ENCODE peak calls at places on chromosome 5, in eight cellular contexts. S, V, F, U, L, C, D and R are unnamed samples. For H3K27me3, the result is how much of the 10 kb centered on the place peaks cover.

GRCh38 chr5:14675865-14676300 is 11.4 kb downstream of the OTULIN start:
- DNase-seq in S (no peak), U (no peak), F (no peak), D (no peak), C (no peak), L (no peak), V (no peak), R (no peak)

GRCh38 chr5:107381189-107381856 is 289.4 kb downstream of the EFNA5 start:
- DNase-seq in U (peak), V (no peak), C (no peak), D (no peak), F (no peak), S (peak), L (no peak), R (no peak)

GRCh38 chr5:173229381-173229959 is 5.5 kb downstream of the NKX2-5 start:
- DNase-seq in D (peak), L (no peak), U (no peak), S (no peak), C (no peak), V (no peak), F (no peak), R (no peak)

GRCh38 chr5:100828071-100828689 is 74.9 kb downstream of the ST8SIA4 start:
- DNase-seq in F (no peak), S (no peak), D (no peak), L (no peak), V (no peak), C (no peak), U (no peak), R (no peak)

GRCh38 chr5:1028481-1029269 is 20.1 kb downstream of the NKD2 start:
- DNase-seq in F (no peak), V (no peak), L (no peak), S (no peak), C (peak), U (no peak), D (no peak), R (no peak)

GRCh38 chr5:161471551-161471950 is 75.0 kb downstream of the GABRB2 start:
- DNase-seq in U (no peak), V (no peak), S (no peak), D (no peak), F (no peak), C (no peak), L (no peak), R (no peak)

GRCh38 chr5:181215997-181216982 is 6.8 kb upstream of the TRIM41 start:
- DNase-seq in U (no peak), V (no peak), S (no peak), F (no peak), L (no peak), D (no peak), C (no peak), R (no peak)

GRCh38 chr5:33309076-33309475 is 131.7 kb upstream of the TARS1 start:
- DNase-seq in V (no peak), D (no peak), C (no peak), F (no peak), S (no peak), U (no peak), L (no peak), R (no peak)

GRCh38 chr5:138979684-138980275 is 104.6 kb upstream of the LRRTM2 start:
- DNase-seq in C (no peak), S (no peak), L (peak), D (no peak), U (no peak), F (no peak), V (no peak), R (no peak)

GRCh38 chr5:58950224-58950623 is 367.3 kb downstream of the RAB3C start:
- DNase-seq in C (no peak), L (no peak), F (no peak), S (no peak), D (no peak), U (no peak), V (no peak), R (no peak)

GRCh38 chr5:2163457-2163856 is 280.7 kb upstream of the IRX4 start:
- DNase-seq in D (no peak), V (no peak), L (no peak), F (no peak), S (no peak), C (no peak), U (no peak), R (no peak)

GRCh38 chr5:138968601-138969000 is 93.5 kb upstream of the LRRTM2 start:
- DNase-seq in D (no peak), L (no peak), F (no peak), U (no peak), S (no peak), V (no peak), C (no peak), R (no peak)

GRCh38 chr5:103454774-103455173 is 107.8 kb downstream of the NUDT12 start:
- DNase-seq in L (no peak), U (no peak), D (no peak), C (no peak), F (no peak), V (no peak), S (no peak), R (no peak)

GRCh38 chr5:152689275-152689711 is 284.2 kb upstream of the NMUR2 start:
- DNase-seq in U (peak), V (no peak), C (no peak), L (no peak), F (no peak), D (no peak), S (no peak), R (no peak)

GRCh38 chr5:22734907-22735306 is 118.2 kb downstream of the CDH12 start:
- DNase-seq in D (no peak), U (no peak), C (no peak), F (no peak), V (no peak), S (no peak), L (no peak), R (no peak)

GRCh38 chr5:14270212-14270702 is 127.1 kb downstream of the TRIO start:
- DNase-seq in F (no peak), L (no peak), V (no peak), S (peak), U (peak), D (peak), C (no peak), R (peak)

GRCh38 chr5:83313431-83313830 is 158.1 kb upstream of the VCAN start:
- DNase-seq in F (no peak), L (no peak), C (no peak), U (no peak), V (no peak), S (no peak), D (no peak), R (no peak)

GRCh38 chr5:23157169-23157568 is 304.0 kb upstream of the CDH12 start:
- DNase-seq in V (no peak), C (no peak), D (no peak), L (no peak), F (no peak), U (peak), S (no peak), R (no peak)

GRCh38 chr5:126178521-126178920 is 244.7 kb upstream of the GRAMD2B start:
- DNase-seq in U (no peak), D (no peak), F (no peak), C (no peak), S (no peak), V (no peak), L (no peak), R (no peak)

GRCh38 chr5:51194626-51195025 is 188.6 kb upstream of the ISL1 start:
- DNase-seq in D (no peak), F (no peak), C (no peak), L (no peak), V (no peak), U (no peak), S (no peak), R (no peak)

GRCh38 chr5:172697123-172698121 is 56.4 kb downstream of the NEURL1B start:
- DNase-seq in F (no peak), U (peak), C (peak), L (peak), S (peak), V (peak), D (peak), R (peak)

GRCh38 chr5:179265529-179266290 is 79.6 kb downstream of the ADAMTS2 start:
- DNase-seq in V (peak), U (peak), D (peak), L (peak), C (peak), S (no peak), F (peak), R (peak)

GRCh38 chr5:172872997-172873491 is 39.0 kb downstream of the ERGIC1 start:
- DNase-seq in S (no peak), F (no peak), D (peak), L (no peak), V (peak), U (no peak), C (peak), R (no peak)

GRCh38 chr5:116982035-116982434 is 407.4 kb upstream of the SEMA6A start:
- DNase-seq in U (no peak), F (no peak), D (no peak), V (no peak), S (no peak), C (no peak), L (no peak), R (no peak)

GRCh38 chr5:114407783-114408182 is 45.9 kb downstream of the KCNN2 start:
- DNase-seq in D (no peak), C (no peak), S (no peak), L (no peak), V (no peak), F (no peak), U (no peak), R (no peak)

GRCh38 chr5:157598350-157598936 is 22.9 kb upstream of the ADAM19 start:
- DNase-seq in L (no peak), D (no peak), U (no peak), V (no peak), C (no peak), S (no peak), F (no peak), R (no peak)

DNA sequence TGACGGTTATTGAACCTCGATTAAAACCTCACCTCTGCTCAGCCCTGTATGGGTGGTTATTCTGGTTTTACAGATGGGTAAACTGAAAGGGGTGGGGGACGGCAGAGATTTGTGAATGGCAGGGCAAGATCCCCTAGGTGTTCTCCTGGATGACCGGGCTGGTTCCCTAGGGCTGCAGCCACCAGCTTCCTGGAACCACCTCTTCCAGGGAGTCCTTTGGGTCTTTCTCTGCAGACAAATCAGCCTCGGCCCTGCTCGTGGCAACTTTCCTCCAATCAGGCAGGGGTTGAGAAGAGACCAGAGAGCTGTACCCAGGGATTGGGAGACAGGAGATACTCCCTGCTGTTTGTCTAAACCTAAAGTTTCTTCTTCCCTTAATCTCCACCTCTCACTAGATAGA is 5.2 kb upstream of the MSX2 start:
- DNase-seq in F (no peak), D (no peak), V (no peak), C (no peak), U (no peak), S (no peak), L (no peak), R (no peak)
- H3K27me3 ChIP-seq in F (under half), D (under half), V (half or more), C (half or more), U (under half), S (under half), L (half or more), R (under half)

GRCh38 chr5:167964529-167964928 is 326.9 kb upstream of the WWC1 start:
- DNase-seq in C (no peak), V (no peak), F (no peak), S (no peak), L (no peak), U (no peak), D (no peak), R (no peak)
- TF ChIP-seq CTCF in C (no peak), V (no peak), F (peak), S (no peak), L (no peak), U (peak), D (no peak), R (no peak)

GRCh38 chr5:111071413-111071812 is at the start of gene TSLP:
- DNase-seq in L (no peak), F (no peak), C (no peak), U (no peak), D (no peak), V (no peak), S (no peak), R (no peak)
- H3K4me3 ChIP-seq in L (peak), F (peak), C (peak), U (no peak), D (no peak), V (peak), S (no peak), R (peak)

DNA sequence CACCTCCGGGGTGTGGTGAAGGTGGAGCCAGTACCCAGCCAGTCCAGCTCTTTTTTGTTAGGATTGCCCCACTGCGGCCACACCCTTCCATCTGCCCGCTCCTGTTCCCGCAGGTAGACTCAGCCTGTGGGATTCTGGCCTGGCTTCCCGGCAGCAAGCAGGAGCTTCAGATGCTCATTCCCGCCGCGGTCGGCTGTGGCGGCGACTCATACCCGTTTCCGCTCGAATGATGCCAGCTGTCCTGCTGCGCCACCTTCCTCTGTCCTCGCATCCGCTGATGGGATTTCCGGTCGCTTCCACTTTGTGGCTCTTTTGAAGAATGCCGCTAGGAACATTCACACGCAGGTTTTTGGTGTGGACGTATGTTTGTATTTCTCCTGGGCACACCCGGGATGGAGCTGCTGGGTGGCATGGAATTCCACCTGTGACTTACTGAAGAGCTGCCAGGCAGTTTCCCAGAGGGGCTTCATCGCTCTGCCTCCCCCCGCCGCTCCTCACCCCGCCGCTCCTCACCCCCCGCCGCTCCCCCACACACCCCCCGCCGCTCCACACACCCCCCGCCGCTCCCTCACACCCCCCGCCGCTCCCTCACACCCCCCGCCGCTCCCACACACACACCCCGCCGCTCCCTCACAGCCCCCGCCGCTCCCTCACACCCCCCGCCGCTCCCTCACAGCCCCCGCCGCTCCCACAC is 60.3 kb downstream of the TENT4A start:
- DNase-seq in V (no peak), F (no peak), C (no peak), S (no peak), L (no peak), U (no peak), D (no peak), R (no peak)
- H3K27me3 ChIP-seq in V (under half), F (under half), C (under half), S (under half), L (under half), U (under half), D (under half), R (under half)

GRCh38 chr5:171310334-171310815 is 1.3 kb downstream of the TLX3 start:
- DNase-seq in V (no peak), D (no peak), U (no peak), C (no peak), F (no peak), S (no peak), L (peak), R (no peak)
- TF ChIP-seq CTCF in V (no peak), D (no peak), U (no peak), C (no peak), F (no peak), S (no peak), L (no peak), R (no peak)

GRCh38 chr5:125061726-125062125 is 315.3 kb upstream of the ZNF608 start:
- DNase-seq in V (no peak), L (no peak), C (no peak), U (no peak), S (no peak), F (no peak), D (no peak), R (no peak)
- H3K4me3 ChIP-seq in V (no peak), L (no peak), C (no peak), U (no peak), S (no peak), F (no peak), D (no peak), R (no peak)